ENCODE peak calls at places on chromosomes 4 and X, in four cellular contexts. H is stimulated activated CD4-positive, alpha-beta T cell treated with anti-CD3 and anti-CD28 coated beads, Interleukin-12 subunit alpha, Interleukin-12 subunit beta, amount 100 ng/mL, for 48 hours; X is aorta; F is stimulated activated CD8-positive, alpha-beta memory T cell treated with anti-CD3 and anti-CD28 coated beads, Interleukin-4, amount 100 ng/mL, for 24 hours. M is an unnamed sample.
A peak's percentile ranks its signal among the peaks of the same experiment; 100 is the strongest.

GRCh38 chrX:151552721-151553120 is 10.8 kb upstream of the PASD1 start:
- DNase-seq in F (no peak), X (no peak), H (no peak), M (no peak)

GRCh38 chr4:90958256-90958895 is 831.2 kb downstream of the CCSER1 start:
- DNase-seq in X (no peak), H (no peak), F (no peak), M (no peak)

GRCh38 chr4:174394915-174395314 is 111.2 kb downstream of the CEP44 start:
- DNase-seq in X (no peak), F (no peak), H (no peak), M (no peak)

GRCh38 chr4:6746721-6747689 is 31.0 kb downstream of the BLOC1S4 start:
- DNase-seq in H (no peak), X (no peak), F (no peak), M (no peak)

GRCh38 chr4:73527196-73527595 is 45.7 kb downstream of the AFM start:
- DNase-seq in X (no peak), H (no peak), F (no peak), M (no peak)

GRCh38 chr4:7254736-7255487 is 62.6 kb downstream of the SORCS2 start:
- DNase-seq in H (no peak), X (no peak), F (no peak), M (peak; percentile 39)

GRCh38 chrX:45847966-45848365 is 647.3 kb upstream of the DIPK2B start:
- DNase-seq in X (no peak), H (no peak), F (no peak), M (no peak)

GRCh38 chr4:107094332-107094731 is 58.2 kb upstream of the DKK2 start:
- DNase-seq in F (no peak), X (no peak), H (no peak), M (no peak)

GRCh38 chr4:159131564-159131963 is 28.7 kb downstream of the RAPGEF2 start:
- DNase-seq in F (no peak), H (no peak), X (no peak), M (no peak)

GRCh38 chr4:58514299-58514698 is 1404.1 kb upstream of the IGFBP7 start:
- DNase-seq in F (no peak), H (no peak), X (no peak), M (no peak)

GRCh38 chr4:3382251-3382650 is 59.5 kb upstream of the HGFAC start:
- DNase-seq in X (no peak), F (no peak), H (no peak), M (no peak)

GRCh38 chr4:8123389-8123788 is 35.2 kb downstream of the ABLIM2 start:
- DNase-seq in F (no peak), H (no peak), X (no peak), M (no peak)

GRCh38 chr4:146134761-146135160 is 40.8 kb upstream of the LSM6 start:
- DNase-seq in H (no peak), X (no peak), F (no peak), M (no peak)

GRCh38 chrX:41561045-41561444 is 113.9 kb downstream of the NYX start:
- DNase-seq in F (no peak), H (peak; percentile 8), X (no peak), M (peak; percentile 4)

GRCh38 chrX:20974326-20974725 is 399.9 kb upstream of the CNKSR2 start:
- DNase-seq in X (no peak), H (no peak), F (no peak), M (no peak)

GRCh38 chrX:36480441-36480990 is 527.6 kb upstream of the FAM47C start:
- DNase-seq in F (no peak), X (no peak), H (no peak), M (no peak)

GRCh38 chr4:153115322-153116100 is 88.7 kb upstream of the TRIM2 start:
- DNase-seq in H (peak; percentile 63), X (peak; percentile 81), F (peak; percentile 54), M (no peak)

GRCh38 chr4:166092797-166093196 is 219.8 kb downstream of the TLL1 start:
- DNase-seq in X (no peak), H (no peak), F (no peak), M (no peak)

GRCh38 chr4:16686195-16686594 is 212.2 kb downstream of the LDB2 start:
- DNase-seq in X (no peak), H (no peak), F (no peak), M (no peak)

GRCh38 chr4:118758293-118758692 is 73.1 kb downstream of the METTL14 start:
- DNase-seq in H (no peak), F (no peak), X (no peak), M (no peak)

GRCh38 chr4:1572521-1572920 is 111.6 kb downstream of the FAM53A start:
- DNase-seq in F (no peak), H (no peak), X (peak; percentile 68), M (no peak)

GRCh38 chrX:21745756-21746155 is 12.2 kb downstream of the SMPX start:
- DNase-seq in F (peak; percentile 12), X (no peak), H (peak; percentile 14), M (no peak)

GRCh38 chr4:174377613-174378012 is 93.9 kb downstream of the CEP44 start:
- DNase-seq in F (no peak), H (no peak), X (no peak), M (no peak)

GRCh38 chr4:121140712-121141111 is 23.4 kb downstream of the TNIP3 start:
- DNase-seq in F (no peak), H (no peak), X (no peak), M (no peak)

GRCh38 chr4:15893967-15894366 is 44.6 kb downstream of the FGFBP1 start:
- DNase-seq in F (no peak), H (no peak), X (no peak), M (no peak)

M was measured in GM12891.